ENCODE peak calls at places on chromosomes 4 and X, in four cellular contexts. O, N, H and D are unnamed samples.

GRCh38 chrX:28920554-28920953 is 333.3 kb downstream of the IL1RAPL1 start:
- DNase-seq in O (no peak), N (no peak), H (no peak), D (no peak)

GRCh38 chr4:147578057-147578476 is 39.1 kb upstream of the TMEM184C start:
- DNase-seq in O (no peak), N (peak; percentile 99), H (no peak), D (no peak)

GRCh38 chr4:23234018-23234417 is 541.3 kb downstream of the GBA3 start:
- DNase-seq in O (no peak), N (no peak), H (no peak), D (no peak)

GRCh38 chr4:84481077-84481878 is 17.8 kb downstream of the NKX6-1 start:
- DNase-seq in O (no peak), N (no peak), H (no peak), D (no peak)

GRCh38 chrX:15301924-15302323 is 13.5 kb downstream of the ASB11 start:
- DNase-seq in O (peak; percentile 47), N (peak; percentile 71), H (no peak), D (peak; percentile 81)

GRCh38 chrX:119406739-119407138 is 7.6 kb downstream of the SLC25A43 start:
- DNase-seq in O (no peak), N (no peak), H (no peak), D (no peak)

GRCh38 chr4:71290074-71290473 is 48.7 kb upstream of the SLC4A4 start:
- DNase-seq in O (no peak), N (no peak), H (no peak), D (no peak)

GRCh38 chr4:116027311-116027710 is 913.9 kb upstream of the NDST4 start:
- DNase-seq in O (no peak), N (no peak), H (no peak), D (no peak)

GRCh38 chrX:121579016-121579760 is 531.8 kb downstream of the GLUD2 start:
- DNase-seq in O (no peak), N (peak; percentile 12), H (no peak), D (no peak)

GRCh38 chr4:104416725-104417363 is 77.8 kb downstream of the CXXC4 start:
- DNase-seq in O (no peak), N (no peak), H (no peak), D (no peak)